ENCODE peak calls at places on chromosome 1, in nine cellular contexts. T, D, N, L, Z, F, P, E and J are unnamed samples.

GRCh38 chr1:215056584-215056983 is 26.0 kb upstream of the KCNK2 start:
- DNase-seq in T (no peak), D (no peak), N (no peak), L (peak; percentile 28), Z (no peak), F (no peak), P (no peak), E (peak; percentile 66), J (no peak)

GRCh38 chr1:117631361-117631760 is 25.5 kb downstream of the TENT5C start:
- DNase-seq in T (no peak), D (no peak), N (peak; percentile 57), L (peak; percentile 76), Z (no peak), F (no peak), P (no peak), E (no peak), J (no peak)

GRCh38 chr1:154193821-154194220 is 1.9 kb upstream of the TPM3 start:
- DNase-seq in T (no peak), D (no peak), N (no peak), L (peak; percentile 62), Z (peak; percentile 27), F (peak; percentile 25), P (peak; percentile 48), E (peak; percentile 35), J (no peak)

GRCh38 chr1:46131727-46132528 is 501 bp downstream of the PIK3R3 start:
- DNase-seq in T (no peak), D (peak; percentile 9), N (peak; percentile 51), L (peak; percentile 46), Z (peak; percentile 1), F (peak; percentile 16), P (peak; percentile 31), E (no peak), J (peak; percentile 48)

GRCh38 chr1:23283660-23284602 is 60.2 kb downstream of the HNRNPR start:
- DNase-seq in T (peak; percentile 10), D (no peak), N (no peak), L (peak; percentile 51), Z (no peak), F (no peak), P (no peak), E (peak; percentile 74), J (no peak)

GRCh38 chr1:16231331-16232315 is 5.4 kb downstream of the CPLANE2 start:
- DNase-seq in T (no peak), D (no peak), N (no peak), L (no peak), Z (no peak), F (no peak), P (no peak), E (no peak), J (no peak)

GRCh38 chr1:224510880-224511645 is 76.5 kb upstream of the WDR26 start:
- DNase-seq in T (no peak), D (no peak), N (peak; percentile 16), L (peak; percentile 56), Z (no peak), F (no peak), P (no peak), E (peak; percentile 64), J (no peak)

GRCh38 chr1:165734906-165735305 is 33.8 kb downstream of the TMCO1 start:
- DNase-seq in T (no peak), D (no peak), N (no peak), L (no peak), Z (no peak), F (no peak), P (no peak), E (no peak), J (no peak)

GRCh38 chr1:218967836-218968235 is 205.8 kb upstream of the LYPLAL1 start:
- DNase-seq in T (no peak), D (no peak), N (no peak), L (peak; percentile 53), Z (no peak), F (no peak), P (no peak), E (peak; percentile 12), J (no peak)

GRCh38 chr1:224730540-224730939 is 114.4 kb downstream of the CNIH3 start:
- DNase-seq in T (no peak), D (no peak), N (no peak), L (no peak), Z (no peak), F (no peak), P (no peak), E (no peak), J (no peak)

GRCh38 chr1:59926381-59927243 is at the start of gene CYP2J2:
- DNase-seq in T (no peak), D (no peak), N (no peak), L (peak; percentile 45), Z (peak; percentile 9), F (peak; percentile 64), P (peak; percentile 60), E (peak; percentile 14), J (no peak)

GRCh38 chr1:244048566-244049141 is 2.4 kb upstream of the ZBTB18 start:
- DNase-seq in T (no peak), D (no peak), N (no peak), L (no peak), Z (no peak), F (no peak), P (no peak), E (no peak), J (no peak)
- H3K4me3 ChIP-seq in T (peak overlapping the region; percentile 77), D (peak overlapping the region; percentile 27), N (no peak overlapping the region), L (no peak overlapping the region), Z (peak overlapping the region; percentile 63), F (peak overlapping the region; percentile 41), P (peak overlapping the region; percentile 53), E (peak overlapping the region; percentile 84), J (no peak overlapping the region)

GRCh38 chr1:76690784-76691183 is 176.5 kb upstream of the ST6GALNAC5 start:
- DNase-seq in T (no peak), D (no peak), N (no peak), L (no peak), Z (no peak), F (no peak), P (no peak), E (no peak), J (no peak)
- H3K4me3 ChIP-seq in T (no peak overlapping the region), D (no peak overlapping the region), N (no peak overlapping the region), L (no peak overlapping the region), Z (no peak overlapping the region), F (no peak overlapping the region), P (no peak overlapping the region), E (no peak overlapping the region), J (no peak overlapping the region)

GRCh38 chr1:164590592-164590991 is 31.6 kb downstream of the PBX1 start:
- DNase-seq in T (no peak), D (no peak), N (no peak), L (no peak), Z (no peak), F (no peak), P (no peak), E (no peak), J (no peak)

GRCh38 chr1:164587617-164588367 is 28.8 kb downstream of the PBX1 start:
- DNase-seq in T (no peak), D (no peak), N (no peak), L (peak; percentile 7), Z (no peak), F (no peak), P (no peak), E (no peak), J (no peak)

GRCh38 chr1:164589961-164590507 is 31.1 kb downstream of the PBX1 start:
- DNase-seq in T (no peak), D (no peak), N (no peak), L (no peak), Z (no peak), F (no peak), P (no peak), E (no peak), J (no peak)

GRCh38 chr1:164589408-164589807 is 30.4 kb downstream of the PBX1 start:
- DNase-seq in T (no peak), D (no peak), N (no peak), L (no peak), Z (no peak), F (no peak), P (no peak), E (no peak), J (no peak)

GRCh38 chr1:164588388-164589341 is 29.7 kb downstream of the PBX1 start:
- DNase-seq in T (peak; percentile 46), D (no peak), N (no peak), L (no peak), Z (peak; percentile 60), F (peak; percentile 75), P (peak; percentile 63), E (peak; percentile 78), J (no peak)
- H3K4me3 ChIP-seq in T (peak overlapping the region; percentile 48), D (no peak overlapping the region), N (no peak overlapping the region), L (no peak overlapping the region), Z (peak overlapping the region; percentile 20), F (no peak overlapping the region), P (no peak overlapping the region), E (peak overlapping the region; percentile 41), J (no peak overlapping the region)

DNA sequence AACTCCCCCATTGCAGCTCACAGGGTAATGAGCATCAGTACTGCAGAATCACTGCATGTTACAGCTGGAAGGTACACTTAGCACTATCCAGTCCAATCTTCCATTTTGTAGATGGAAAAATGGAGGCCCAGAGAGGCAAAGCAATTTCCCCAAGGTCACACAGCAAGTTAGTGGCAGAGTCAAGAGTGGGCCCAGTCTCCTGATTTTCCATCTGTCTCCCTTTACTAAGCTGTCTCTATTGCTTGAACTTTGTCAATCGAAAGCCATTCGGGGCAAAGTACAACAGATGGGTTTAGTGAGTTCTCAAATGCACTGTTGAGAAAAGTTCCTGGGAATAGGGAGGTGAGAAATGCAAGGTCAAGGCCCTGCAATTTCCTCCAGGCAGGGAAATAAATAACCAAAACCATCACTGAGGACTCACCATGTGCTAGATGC is 50.4 kb upstream of the IFFO2 start:
- DNase-seq in T (no peak), D (no peak), N (no peak), L (no peak), Z (no peak), F (no peak), P (no peak), E (no peak), J (no peak)
- H3K4me3 ChIP-seq in T (no peak overlapping the region), D (no peak overlapping the region), N (no peak overlapping the region), L (no peak overlapping the region), Z (no peak overlapping the region), F (no peak overlapping the region), P (no peak overlapping the region), E (no peak overlapping the region), J (no peak overlapping the region)